ENCODE peak calls at places on chromosome 6, in five cellular contexts. C, M, Q, A and K are unnamed samples.

GRCh38 chr6:106746660-106747059 is 117.3 kb downstream of the QRSL1 start:
- DNase-seq in Q (peak), M (no peak), A (no peak), C (no peak), K (no peak)

GRCh38 chr6:159107451-159108260 is 61.5 kb upstream of the FNDC1 start:
- DNase-seq in M (peak), Q (no peak), A (no peak), C (peak), K (no peak)

GRCh38 chr6:139472341-139473038 is 98.0 kb upstream of the CITED2 start:
- DNase-seq in C (no peak), M (no peak), Q (no peak), A (no peak), K (no peak)

GRCh38 chr6:68054776-68055175 is 580.3 kb upstream of the ADGRB3 start:
- DNase-seq in M (no peak), Q (no peak), C (no peak), A (no peak), K (no peak)

GRCh38 chr6:155050311-155050710 is 55.2 kb downstream of the TIAM2 start:
- DNase-seq in C (no peak), Q (peak), A (no peak), M (no peak), K (no peak)

GRCh38 chr6:143431226-143431625 is 19.3 kb downstream of the ADAT2 start:
- DNase-seq in M (no peak), C (no peak), Q (no peak), A (no peak), K (no peak)

GRCh38 chr6:134314236-134314821 is 3.6 kb downstream of the SGK1 start:
- DNase-seq in Q (no peak), A (no peak), C (no peak), M (no peak), K (no peak)

GRCh38 chr6:168179133-168179532 is 100.1 kb upstream of the FRMD1 start:
- DNase-seq in Q (no peak), M (peak), C (no peak), A (peak), K (no peak)

GRCh38 chr6:20751293-20751946 is 217.2 kb downstream of the CDKAL1 start:
- DNase-seq in M (no peak), A (no peak), C (no peak), Q (no peak), K (no peak)

GRCh38 chr6:170174771-170175643 is 115.9 kb downstream of the DLL1 start:
- DNase-seq in C (no peak), A (no peak), M (peak), Q (no peak), K (no peak)

GRCh38 chr6:110295451-110296145 is 62.6 kb downstream of the METTL24 start:
- DNase-seq in M (no peak), A (no peak), Q (no peak), C (no peak), K (no peak)

GRCh38 chr6:149723771-149724417 is 6.0 kb upstream of the LATS1 start:
- DNase-seq in A (no peak), Q (peak), M (no peak), C (peak), K (peak)

GRCh38 chr6:42555477-42556457 is 8.1 kb upstream of the UBR2 start:
- DNase-seq in M (no peak), C (peak), A (no peak), Q (no peak), K (no peak)

GRCh38 chr6:37807656-37808055 is 11.9 kb upstream of the ZFAND3 start:
- DNase-seq in Q (no peak), M (no peak), C (peak), A (no peak), K (no peak)

GRCh38 chr6:159988983-159989454 is 20.1 kb downstream of the IGF2R start:
- DNase-seq in A (no peak), C (no peak), Q (peak), M (no peak), K (no peak)

GRCh38 chr6:31135710-31136109 is 3.2 kb downstream of the PSORS1C2 start:
- DNase-seq in M (no peak), Q (no peak), C (no peak), A (no peak), K (no peak)

GRCh38 chr6:5214570-5215052 is 46.1 kb downstream of the LYRM4 start:
- DNase-seq in A (no peak), M (no peak), C (peak), Q (peak), K (no peak)

GRCh38 chr6:142934599-142934998 is 10.4 kb downstream of the HIVEP2 start:
- DNase-seq in C (no peak), M (no peak), Q (no peak), A (no peak), K (no peak)

GRCh38 chr6:44040786-44041185 is 86.5 kb downstream of the MRPL14 start:
- DNase-seq in M (no peak), A (peak), Q (no peak), C (no peak), K (no peak)

GRCh38 chr6:145906144-145906543 is 58.0 kb downstream of the SHPRH start:
- DNase-seq in A (no peak), Q (no peak), C (no peak), M (no peak), K (no peak)

GRCh38 chr6:109783245-109783990 is 92.3 kb downstream of the FIG4 start:
- DNase-seq in C (no peak), M (no peak), Q (no peak), A (no peak), K (no peak)

GRCh38 chr6:82917346-82918064 is 148.1 kb downstream of the UBE3D start:
- DNase-seq in M (no peak), Q (peak), C (peak), A (no peak), K (no peak)

GRCh38 chr6:83307849-83308248 is 114.7 kb downstream of the RWDD2A start:
- DNase-seq in A (no peak), C (no peak), M (no peak), Q (no peak), K (no peak)

GRCh38 chr6:75243333-75244062 is at the start of gene COX7A2:
- DNase-seq in M (peak), A (peak), Q (peak), C (peak), K (peak)

GRCh38 chr6:139474145-139475108 is 100.0 kb upstream of the CITED2 start:
- DNase-seq in Q (no peak), C (peak), M (no peak), A (peak), K (peak)

GRCh38 chr6:113644861-113645575 is 212.1 kb upstream of the MARCKS start:
- DNase-seq in A (no peak), M (no peak), C (no peak), Q (peak), K (no peak)

GRCh38 chr6:145051661-145052060 is 683.7 kb downstream of the EPM2A start:
- DNase-seq in A (no peak), Q (no peak), M (no peak), C (no peak), K (no peak)

GRCh38 chr6:52536424-52536916 is 40.4 kb downstream of the TRAM2 start:
- DNase-seq in A (no peak), Q (no peak), C (no peak), M (no peak), K (no peak)

GRCh38 chr6:136524936-136525413 is 25.2 kb downstream of the MAP7 start:
- DNase-seq in C (no peak), M (no peak), Q (no peak), A (no peak), K (no peak)

GRCh38 chr6:151098166-151098565 is 141.6 kb upstream of the AKAP12 start:
- DNase-seq in A (no peak), Q (no peak), C (no peak), M (peak), K (no peak)

GRCh38 chr6:2767327-2767985 is 2.3 kb downstream of the WRNIP1 start:
- DNase-seq in M (no peak), C (no peak), A (no peak), Q (no peak), K (no peak)

GRCh38 chr6:28947831-28948270 is 24.1 kb upstream of the TRIM27 start:
- DNase-seq in C (peak), M (no peak), A (no peak), Q (peak), K (no peak)

GRCh38 chr6:31228484-31228883 is 43.4 kb downstream of the HLA-C start:
- DNase-seq in C (peak), M (no peak), Q (no peak), A (no peak), K (no peak)

GRCh38 chr6:169445661-169446581 is 192.3 kb upstream of the THBS2 start:
- DNase-seq in M (no peak), C (peak), Q (no peak), A (no peak), K (no peak)

GRCh38 chr6:88881451-88881850 is 82.0 kb downstream of the RNGTT start:
- DNase-seq in M (no peak), A (no peak), Q (no peak), C (no peak), K (no peak)

GRCh38 chr6:25441658-25442276 is 162.6 kb downstream of the CARMIL1 start:
- DNase-seq in Q (no peak), A (no peak), C (no peak), M (no peak), K (no peak)
- H3K27ac ChIP-seq in Q (no peak), A (no peak), C (no peak), M (no peak), K (no peak)

GRCh38 chr6:14798996-14799588 is 446.8 kb upstream of the JARID2 start:
- DNase-seq in C (no peak), A (no peak), M (no peak), Q (no peak), K (no peak)
- H3K27ac ChIP-seq in C (no peak), A (no peak), M (no peak), Q (no peak), K (no peak)

GRCh38 chr6:35238843-35239289 is 20.7 kb upstream of the ZNF76 start:
- DNase-seq in Q (no peak), A (peak), C (no peak), M (no peak), K (no peak)
- H3K27ac ChIP-seq in Q (no peak), A (no peak), C (no peak), M (peak), K (no peak)

DNA sequence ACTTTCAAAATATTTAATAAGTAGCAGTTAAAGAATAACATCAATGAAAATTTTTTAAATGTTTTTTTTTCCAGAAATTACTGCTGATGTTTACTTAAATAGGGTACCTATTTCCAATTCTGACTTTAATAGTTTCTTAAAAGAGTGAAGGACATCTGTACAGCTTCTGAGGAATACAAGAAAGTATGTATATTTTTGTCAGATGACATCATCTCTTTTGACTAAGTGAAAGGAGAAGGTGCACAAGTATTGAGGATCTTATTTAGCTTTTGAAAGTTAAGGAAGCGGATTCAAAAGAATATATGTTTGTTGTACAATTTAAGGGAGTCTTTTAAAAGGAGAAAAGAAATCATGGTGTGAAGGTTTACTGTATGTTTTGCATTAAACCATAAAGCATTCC is 90.0 kb upstream of the SLC35B3 start:
- DNase-seq in M (no peak), Q (no peak), C (no peak), A (no peak), K (no peak)
- H3K27ac ChIP-seq in M (no peak), Q (no peak), C (no peak), A (no peak), K (no peak)

GRCh38 chr6:131036616-131037015 is 26.4 kb downstream of the EPB41L2 start:
- DNase-seq in C (no peak), Q (no peak), M (no peak), A (no peak), K (no peak)

GRCh38 chr6:131033631-131034030 is 29.4 kb downstream of the EPB41L2 start:
- DNase-seq in M (no peak), C (no peak), Q (no peak), A (no peak), K (no peak)

GRCh38 chr6:131035582-131035981 is 27.5 kb downstream of the EPB41L2 start:
- DNase-seq in Q (no peak), A (no peak), M (no peak), C (peak), K (no peak)

GRCh38 chr6:131037194-131037897 is 25.7 kb downstream of the EPB41L2 start:
- DNase-seq in Q (no peak), A (no peak), C (no peak), M (no peak), K (no peak)

DNA sequence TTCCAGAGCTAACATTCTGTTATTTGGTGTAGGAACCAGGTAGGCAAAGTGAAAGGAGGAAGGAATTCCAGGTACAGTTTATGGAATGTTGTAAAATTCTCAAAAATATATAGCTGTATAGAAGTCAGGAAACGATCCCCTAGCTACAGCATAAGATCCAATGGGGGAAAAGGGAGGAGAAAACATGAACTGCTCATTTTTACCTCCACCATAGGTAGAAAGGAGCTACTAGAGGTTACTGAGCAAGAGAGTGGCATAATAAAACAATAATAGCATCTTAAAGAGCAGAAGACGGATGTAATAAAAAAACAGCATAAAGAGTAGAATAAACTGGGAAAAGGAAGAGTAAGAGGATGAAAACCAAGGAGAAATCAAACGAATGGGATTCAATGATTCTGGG is 26.9 kb downstream of the EPB41L2 start:
- DNase-seq in Q (no peak), C (no peak), M (no peak), A (no peak), K (no peak)
- H3K27ac ChIP-seq in Q (no peak), C (no peak), M (no peak), A (no peak), K (peak)

GRCh38 chr6:56854086-56854485 is 100.8 kb upstream of the BEND6 start:
- DNase-seq in M (no peak), Q (no peak), C (no peak), A (no peak), K (no peak)

GRCh38 chr6:56852611-56853010 is 102.3 kb upstream of the BEND6 start:
- DNase-seq in M (no peak), A (no peak), Q (no peak), C (no peak), K (no peak)

GRCh38 chr6:56852249-56852606 is 102.7 kb upstream of the BEND6 start:
- DNase-seq in A (no peak), C (no peak), Q (no peak), M (no peak), K (no peak)

GRCh38 chr6:56851541-56852248 is 103.2 kb upstream of the BEND6 start:
- DNase-seq in A (peak), Q (peak), M (no peak), C (peak), K (no peak)

DNA sequence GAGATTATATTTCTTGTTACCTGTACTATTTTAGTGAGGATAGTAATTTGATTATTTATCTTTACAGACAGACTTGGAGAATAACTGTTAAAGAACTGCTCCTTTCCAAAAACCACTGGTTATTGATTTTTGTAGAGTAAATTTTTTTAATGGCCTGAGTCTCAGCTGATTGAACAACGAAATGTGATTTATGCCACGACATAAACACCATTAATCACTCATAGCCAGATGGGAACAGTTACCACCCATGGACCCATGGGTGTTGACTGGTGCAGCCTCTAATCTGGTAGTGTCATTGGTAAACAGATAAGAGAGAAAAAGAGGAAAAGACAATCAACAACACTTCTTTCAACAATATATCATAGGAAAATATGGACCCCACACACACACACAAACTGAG is 101.4 kb upstream of the BEND6 start:
- DNase-seq in M (no peak), C (no peak), A (no peak), Q (no peak), K (no peak)
- H3K27ac ChIP-seq in M (no peak), C (no peak), A (no peak), Q (no peak), K (no peak)

DNA sequence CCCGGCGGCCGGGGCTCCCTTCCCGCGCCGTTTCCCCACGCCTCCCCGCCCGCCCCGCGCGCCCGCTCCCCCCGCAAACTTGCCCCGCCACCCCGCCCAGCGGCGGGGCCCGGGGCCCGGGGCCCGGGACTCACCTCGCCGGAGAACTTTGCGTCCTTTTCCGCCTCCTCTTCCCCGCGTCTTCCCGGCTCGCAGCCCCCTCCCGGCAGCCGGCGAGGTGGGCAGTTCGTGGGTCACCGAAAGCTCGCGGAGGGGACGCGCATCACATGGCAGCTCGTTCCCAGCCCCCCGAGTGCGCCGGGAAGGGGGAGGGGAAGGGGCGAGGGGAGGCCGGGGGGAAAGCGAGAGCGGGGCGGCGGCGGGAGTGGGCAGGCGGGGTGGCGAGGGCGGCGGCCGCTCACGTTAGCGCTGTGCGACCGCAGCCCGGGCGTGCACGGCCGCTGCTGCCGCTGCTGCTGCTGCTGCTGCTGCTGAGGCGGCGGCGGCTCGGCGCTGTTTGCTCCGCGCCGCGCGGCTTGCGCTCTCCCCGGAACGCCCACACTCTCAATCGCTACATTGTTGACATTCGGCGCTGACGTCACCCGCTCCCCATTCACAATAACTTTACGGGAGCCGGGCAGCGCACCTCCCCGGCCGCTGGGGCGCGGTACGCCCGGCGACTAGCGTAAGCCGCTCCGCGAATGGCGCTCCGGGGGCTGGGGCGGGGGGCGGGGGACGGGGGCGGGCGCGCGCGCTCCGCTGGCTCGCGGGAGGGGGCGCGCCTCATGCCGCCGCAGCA is at the start of gene BACH2:
- DNase-seq in M (peak), A (peak), C (peak), Q (peak), K (peak)
- H3K27ac ChIP-seq in M (peak), A (peak), C (no peak), Q (no peak), K (peak)